ENCODE peak calls at places on chromosomes 3 and 15, in four cellular contexts. C is mesothelial cell of epicardium; T is cardiac muscle cell; H is stimulated activated CD4-positive, alpha-beta T cell treated with anti-CD3 and anti-CD28 coated beads, Interleukin-2, amount 100 ng/mL, for 48 hours. O is an unnamed sample.

GRCh38 chr3:31166249-31166885 is 271.9 kb upstream of the GADL1 start:
- DNase-seq in C (no peak), T (peak; percentile 79), H (no peak), O (no peak)

GRCh38 chr3:111315911-111316310 is 226.1 kb upstream of the CD96 start:
- DNase-seq in C (no peak), H (no peak), T (peak; percentile 56), O (no peak)

GRCh38 chr3:134079111-134079531 is 49.4 kb upstream of the SLCO2A1 start:
- DNase-seq in T (peak; percentile 44), H (no peak), C (no peak), O (no peak)

GRCh38 chr15:52118969-52119749 is 6.6 kb upstream of the BCL2L10 start:
- DNase-seq in T (no peak), C (no peak), H (no peak), O (no peak)

GRCh38 chr15:78679089-78679511 is 38.1 kb upstream of the CHRNB4 start:
- DNase-seq in H (no peak), T (no peak), C (no peak), O (no peak)

GRCh38 chr3:64266065-64266874 is 41.0 kb upstream of the PRICKLE2 start:
- DNase-seq in H (no peak), C (no peak), T (peak; percentile 90), O (no peak)

GRCh38 chr3:131178710-131179375 is 152.2 kb downstream of the NEK11 start:
- DNase-seq in T (no peak), C (no peak), H (no peak), O (no peak)

GRCh38 chr15:99507016-99507731 is 58.6 kb upstream of the MEF2A start:
- DNase-seq in H (no peak), T (peak; percentile 94), C (no peak), O (no peak)

GRCh38 chr15:78083186-78083585 is 5.7 kb upstream of the TBC1D2B start:
- DNase-seq in H (no peak), T (no peak), C (no peak), O (no peak)

GRCh38 chr15:51575775-51576174 is 46.8 kb downstream of the DMXL2 start:
- DNase-seq in T (no peak), H (no peak), C (no peak), O (no peak)

GRCh38 chr15:33226559-33227181 is 32.2 kb upstream of the FMN1 start:
- DNase-seq in H (peak; percentile 42), C (no peak), T (peak; percentile 27), O (peak; percentile 25)

GRCh38 chr3:5197470-5198312 is 10.2 kb downstream of the EDEM1 start:
- DNase-seq in H (no peak), T (peak; percentile 86), C (no peak), O (no peak)

GRCh38 chr3:143676742-143677141 is 171.5 kb downstream of the SLC9A9 start:
- DNase-seq in T (no peak), C (no peak), H (no peak), O (no peak)

GRCh38 chr3:37922721-37923575 is 61.3 kb downstream of the CTDSPL start:
- DNase-seq in H (no peak), T (peak; percentile 60), C (no peak), O (no peak)

GRCh38 chr3:78496458-78496857 is 1271.3 kb downstream of the ROBO1 start:
- DNase-seq in H (no peak), C (no peak), T (no peak), O (no peak)